ENCODE peak calls at places on chromosomes 2 and 18, in nine cellular contexts. One of them, this sample, is unnamed.

GRCh38 chr18:7369006-7369405 is 138.1 kb downstream of the LRRC30 start:
- DNase-seq in ELF-1: no peak
- DNase-seq in hippocampal formation: no peak
- DNase-seq in GM19239: no peak
- DNase-seq in activated CD8-positive, alpha-beta memory T cell treated with anti-CD3 and anti-CD28 coated beads for 1 hour: no peak
- DNase-seq in cerebellum: no peak
- DNase-seq in foreskin keratinocyte: no peak
- DNase-seq in AG10803: no peak
- DNase-seq in CD4-positive, alpha-beta T cell: no peak
- DNase-seq in this sample: no peak

GRCh38 chr2:181984814-181985631 is 630 bp upstream of the PPP1R1C start:
- DNase-seq in ELF-1: no peak
- DNase-seq in hippocampal formation: no peak
- DNase-seq in GM19239: no peak
- DNase-seq in activated CD8-positive, alpha-beta memory T cell treated with anti-CD3 and anti-CD28 coated beads for 1 hour: no peak
- DNase-seq in cerebellum: peak
- DNase-seq in foreskin keratinocyte: no peak
- DNase-seq in AG10803: no peak
- DNase-seq in CD4-positive, alpha-beta T cell: no peak
- DNase-seq in this sample: no peak

GRCh38 chr2:199602271-199602895 is 144.6 kb upstream of the SATB2 start:
- DNase-seq in ELF-1: peak
- DNase-seq in hippocampal formation: no peak
- DNase-seq in GM19239: no peak
- DNase-seq in activated CD8-positive, alpha-beta memory T cell treated with anti-CD3 and anti-CD28 coated beads for 1 hour: no peak
- DNase-seq in cerebellum: no peak
- DNase-seq in foreskin keratinocyte: no peak
- DNase-seq in AG10803: no peak
- DNase-seq in CD4-positive, alpha-beta T cell: no peak
- DNase-seq in this sample: no peak

GRCh38 chr18:60892441-60892840 is 440.8 kb upstream of the CDH20 start:
- DNase-seq in ELF-1: no peak
- DNase-seq in hippocampal formation: no peak
- DNase-seq in GM19239: no peak
- DNase-seq in activated CD8-positive, alpha-beta memory T cell treated with anti-CD3 and anti-CD28 coated beads for 1 hour: no peak
- DNase-seq in cerebellum: no peak
- DNase-seq in foreskin keratinocyte: peak
- DNase-seq in AG10803: peak
- DNase-seq in CD4-positive, alpha-beta T cell: no peak
- DNase-seq in this sample: no peak

GRCh38 chr18:49751427-49752094 is 61.8 kb downstream of the ACAA2 start:
- DNase-seq in ELF-1: no peak
- DNase-seq in hippocampal formation: no peak
- DNase-seq in GM19239: no peak
- DNase-seq in activated CD8-positive, alpha-beta memory T cell treated with anti-CD3 and anti-CD28 coated beads for 1 hour: no peak
- DNase-seq in cerebellum: no peak
- DNase-seq in foreskin keratinocyte: no peak
- DNase-seq in AG10803: no peak
- DNase-seq in CD4-positive, alpha-beta T cell: no peak
- DNase-seq in this sample: no peak

GRCh38 chr2:38184964-38185603 is 109.1 kb upstream of the CYP1B1 start:
- DNase-seq in ELF-1: no peak
- DNase-seq in hippocampal formation: no peak
- DNase-seq in GM19239: peak
- DNase-seq in activated CD8-positive, alpha-beta memory T cell treated with anti-CD3 and anti-CD28 coated beads for 1 hour: no peak
- DNase-seq in cerebellum: no peak
- DNase-seq in foreskin keratinocyte: peak
- DNase-seq in AG10803: peak
- DNase-seq in CD4-positive, alpha-beta T cell: no peak
- DNase-seq in this sample: peak

GRCh38 chr2:238920601-238921001 is 72.7 kb downstream of the TWIST2 start:
- DNase-seq in ELF-1: no peak
- DNase-seq in hippocampal formation: no peak
- DNase-seq in GM19239: no peak
- DNase-seq in activated CD8-positive, alpha-beta memory T cell treated with anti-CD3 and anti-CD28 coated beads for 1 hour: no peak
- DNase-seq in cerebellum: no peak
- DNase-seq in foreskin keratinocyte: peak
- DNase-seq in AG10803: no peak
- DNase-seq in CD4-positive, alpha-beta T cell: no peak
- DNase-seq in this sample: no peak

GRCh38 chr2:119136093-119136492 is 22.5 kb downstream of the C1QL2 start:
- DNase-seq in ELF-1: no peak
- DNase-seq in hippocampal formation: no peak
- DNase-seq in GM19239: no peak
- DNase-seq in activated CD8-positive, alpha-beta memory T cell treated with anti-CD3 and anti-CD28 coated beads for 1 hour: no peak
- DNase-seq in cerebellum: no peak
- DNase-seq in foreskin keratinocyte: no peak
- DNase-seq in AG10803: no peak
- DNase-seq in CD4-positive, alpha-beta T cell: no peak
- DNase-seq in this sample: no peak

GRCh38 chr2:230877737-230878598 is 13.2 kb downstream of the ITM2C start:
- DNase-seq in ELF-1: no peak
- DNase-seq in hippocampal formation: no peak
- DNase-seq in GM19239: no peak
- DNase-seq in activated CD8-positive, alpha-beta memory T cell treated with anti-CD3 and anti-CD28 coated beads for 1 hour: peak
- DNase-seq in cerebellum: no peak
- DNase-seq in foreskin keratinocyte: no peak
- DNase-seq in AG10803: no peak
- DNase-seq in CD4-positive, alpha-beta T cell: no peak
- DNase-seq in this sample: no peak

GRCh38 chr2:35787302-35788031 is 568.1 kb upstream of the CRIM1 start:
- DNase-seq in ELF-1: no peak
- DNase-seq in hippocampal formation: no peak
- DNase-seq in GM19239: no peak
- DNase-seq in activated CD8-positive, alpha-beta memory T cell treated with anti-CD3 and anti-CD28 coated beads for 1 hour: no peak
- DNase-seq in cerebellum: no peak
- DNase-seq in foreskin keratinocyte: peak
- DNase-seq in AG10803: no peak
- DNase-seq in CD4-positive, alpha-beta T cell: no peak
- DNase-seq in this sample: no peak

GRCh38 chr18:48851563-48851962 is 99.2 kb downstream of the SMAD7 start:
- DNase-seq in ELF-1: peak
- DNase-seq in hippocampal formation: peak
- DNase-seq in GM19239: no peak
- DNase-seq in activated CD8-positive, alpha-beta memory T cell treated with anti-CD3 and anti-CD28 coated beads for 1 hour: no peak
- DNase-seq in cerebellum: no peak
- DNase-seq in foreskin keratinocyte: no peak
- DNase-seq in AG10803: no peak
- DNase-seq in CD4-positive, alpha-beta T cell: no peak
- DNase-seq in this sample: no peak

GRCh38 chr18:8283901-8284585 is 325.2 kb upstream of the RAB12 start:
- DNase-seq in ELF-1: no peak
- DNase-seq in hippocampal formation: no peak
- DNase-seq in GM19239: no peak
- DNase-seq in activated CD8-positive, alpha-beta memory T cell treated with anti-CD3 and anti-CD28 coated beads for 1 hour: no peak
- DNase-seq in cerebellum: no peak
- DNase-seq in foreskin keratinocyte: no peak
- DNase-seq in AG10803: peak
- DNase-seq in CD4-positive, alpha-beta T cell: no peak
- DNase-seq in this sample: peak

GRCh38 chr2:21890041-21890440 is 766.3 kb downstream of the TDRD15 start:
- DNase-seq in ELF-1: no peak
- DNase-seq in hippocampal formation: peak
- DNase-seq in GM19239: no peak
- DNase-seq in activated CD8-positive, alpha-beta memory T cell treated with anti-CD3 and anti-CD28 coated beads for 1 hour: no peak
- DNase-seq in cerebellum: no peak
- DNase-seq in foreskin keratinocyte: no peak
- DNase-seq in AG10803: no peak
- DNase-seq in CD4-positive, alpha-beta T cell: no peak
- DNase-seq in this sample: no peak

GRCh38 chr18:5294618-5295230 is 802 bp downstream of the ZBTB14 start:
- DNase-seq in ELF-1: peak
- DNase-seq in hippocampal formation: peak
- DNase-seq in GM19239: no peak
- DNase-seq in activated CD8-positive, alpha-beta memory T cell treated with anti-CD3 and anti-CD28 coated beads for 1 hour: peak
- DNase-seq in cerebellum: peak
- DNase-seq in foreskin keratinocyte: peak
- DNase-seq in AG10803: peak
- DNase-seq in CD4-positive, alpha-beta T cell: peak
- DNase-seq in this sample: peak

GRCh38 chr2:25672500-25673169 is 742 bp downstream of the DTNB start:
- DNase-seq in ELF-1: peak
- DNase-seq in hippocampal formation: peak
- DNase-seq in GM19239: peak
- DNase-seq in activated CD8-positive, alpha-beta memory T cell treated with anti-CD3 and anti-CD28 coated beads for 1 hour: peak
- DNase-seq in cerebellum: peak
- DNase-seq in foreskin keratinocyte: no peak
- DNase-seq in AG10803: peak
- DNase-seq in CD4-positive, alpha-beta T cell: peak
- DNase-seq in this sample: peak

GRCh38 chr2:195520671-195521155 is 136.3 kb upstream of the SLC39A10 start:
- DNase-seq in ELF-1: peak
- DNase-seq in hippocampal formation: no peak
- DNase-seq in GM19239: no peak
- DNase-seq in activated CD8-positive, alpha-beta memory T cell treated with anti-CD3 and anti-CD28 coated beads for 1 hour: no peak
- DNase-seq in cerebellum: no peak
- DNase-seq in foreskin keratinocyte: no peak
- DNase-seq in AG10803: peak
- DNase-seq in CD4-positive, alpha-beta T cell: no peak
- DNase-seq in this sample: peak

GRCh38 chr2:43051316-43051715 is 175.1 kb downstream of the ZFP36L2 start:
- DNase-seq in ELF-1: peak
- DNase-seq in hippocampal formation: no peak
- DNase-seq in GM19239: no peak
- DNase-seq in activated CD8-positive, alpha-beta memory T cell treated with anti-CD3 and anti-CD28 coated beads for 1 hour: no peak
- DNase-seq in cerebellum: no peak
- DNase-seq in foreskin keratinocyte: peak
- DNase-seq in AG10803: no peak
- DNase-seq in CD4-positive, alpha-beta T cell: peak
- DNase-seq in this sample: no peak

GRCh38 chr2:71646028-71646427 is 192.7 kb downstream of the DYSF start:
- DNase-seq in ELF-1: no peak
- DNase-seq in hippocampal formation: no peak
- DNase-seq in GM19239: no peak
- DNase-seq in activated CD8-positive, alpha-beta memory T cell treated with anti-CD3 and anti-CD28 coated beads for 1 hour: no peak
- DNase-seq in cerebellum: peak
- DNase-seq in foreskin keratinocyte: peak
- DNase-seq in AG10803: peak
- DNase-seq in CD4-positive, alpha-beta T cell: no peak
- DNase-seq in this sample: peak

GRCh38 chr2:2569836-2570235 is 238.8 kb upstream of the MYT1L start:
- DNase-seq in ELF-1: no peak
- DNase-seq in hippocampal formation: no peak
- DNase-seq in GM19239: no peak
- DNase-seq in activated CD8-positive, alpha-beta memory T cell treated with anti-CD3 and anti-CD28 coated beads for 1 hour: no peak
- DNase-seq in cerebellum: no peak
- DNase-seq in foreskin keratinocyte: no peak
- DNase-seq in AG10803: no peak
- DNase-seq in CD4-positive, alpha-beta T cell: no peak
- DNase-seq in this sample: no peak

GRCh38 chr2:209556354-209556961 is 132.6 kb downstream of the MAP2 start:
- DNase-seq in ELF-1: no peak
- DNase-seq in hippocampal formation: no peak
- DNase-seq in GM19239: peak
- DNase-seq in activated CD8-positive, alpha-beta memory T cell treated with anti-CD3 and anti-CD28 coated beads for 1 hour: no peak
- DNase-seq in cerebellum: no peak
- DNase-seq in foreskin keratinocyte: peak
- DNase-seq in AG10803: peak
- DNase-seq in CD4-positive, alpha-beta T cell: no peak
- DNase-seq in this sample: peak

GRCh38 chr2:118970396-118971135 is 28.6 kb downstream of the MARCO start:
- DNase-seq in ELF-1: no peak
- DNase-seq in hippocampal formation: no peak
- DNase-seq in GM19239: no peak
- DNase-seq in activated CD8-positive, alpha-beta memory T cell treated with anti-CD3 and anti-CD28 coated beads for 1 hour: no peak
- DNase-seq in cerebellum: no peak
- DNase-seq in foreskin keratinocyte: peak
- DNase-seq in AG10803: no peak
- DNase-seq in CD4-positive, alpha-beta T cell: no peak
- DNase-seq in this sample: peak

GRCh38 chr2:50769416-50769815 is 262.5 kb downstream of the NRXN1 start:
- DNase-seq in ELF-1: no peak
- DNase-seq in hippocampal formation: no peak
- DNase-seq in GM19239: no peak
- DNase-seq in activated CD8-positive, alpha-beta memory T cell treated with anti-CD3 and anti-CD28 coated beads for 1 hour: no peak
- DNase-seq in cerebellum: no peak
- DNase-seq in foreskin keratinocyte: no peak
- DNase-seq in AG10803: no peak
- DNase-seq in CD4-positive, alpha-beta T cell: no peak
- DNase-seq in this sample: no peak

This sample was measured in GM03348.